ENCODE peak calls at places on chromosomes 5 and 9, in nine cellular contexts. Z is neural crest cell, U is endodermal cell, K is kidney epithelial cell, Q is heart right ventricle, V is astrocyte of the spinal cord, A is choroid plexus epithelial cell, W is stomach, D is mucosa of descending colon. R is an unnamed sample.

GRCh38 chr5:171336486-171337206 is 27.6 kb downstream of the TLX3 start:
- DNase-seq in D (peak), W (peak), A (peak), Z (no peak), Q (no peak), V (peak), K (peak), U (peak), R (peak)

GRCh38 chr9:126223798-126224531 is 102.7 kb upstream of the MVB12B start:
- DNase-seq in Q (no peak), U (no peak), K (no peak), V (no peak), A (no peak), Z (no peak), D (no peak), W (no peak), R (no peak)

GRCh38 chr5:177335701-177336065 is 15.8 kb downstream of the LMAN2 start:
- DNase-seq in V (no peak), W (no peak), D (peak), Z (no peak), K (no peak), U (no peak), A (no peak), Q (no peak), R (no peak)

GRCh38 chr9:38682713-38683112 is 37.2 kb downstream of the FAM240B start:
- DNase-seq in D (no peak), W (no peak), Z (no peak), K (peak), Q (no peak), U (peak), A (peak), V (peak), R (no peak)

GRCh38 chr9:93196095-93197055 is 12.4 kb downstream of the WNK2 start:
- DNase-seq in K (no peak), W (no peak), A (no peak), D (peak), Z (no peak), U (no peak), Q (no peak), V (no peak), R (no peak)

GRCh38 chr5:80466669-80467485 is 21.0 kb upstream of the FAM151B start:
- DNase-seq in Z (no peak), U (no peak), W (no peak), A (peak), Q (no peak), V (peak), K (no peak), D (no peak), R (no peak)

GRCh38 chr5:561408-561807 is 37.2 kb upstream of the SLC9A3 start:
- DNase-seq in D (no peak), U (no peak), K (no peak), A (no peak), Q (no peak), V (no peak), Z (no peak), W (no peak), R (no peak)

GRCh38 chr9:134436926-134437325 is 110.7 kb downstream of the RXRA start:
- DNase-seq in W (no peak), D (no peak), Z (no peak), V (no peak), Q (no peak), A (no peak), U (no peak), K (no peak), R (no peak)

GRCh38 chr5:57346336-57346735 is 136.3 kb downstream of the ACTBL2 start:
- DNase-seq in W (no peak), Z (no peak), Q (no peak), V (no peak), U (no peak), K (no peak), D (no peak), A (peak), R (no peak)

GRCh38 chr9:88593537-88594185 is 58.7 kb downstream of the NXNL2 start:
- DNase-seq in K (no peak), Q (no peak), A (peak), V (peak), U (no peak), W (peak), D (no peak), Z (peak), R (peak)

GRCh38 chr9:81720450-81721086 is 31.2 kb upstream of the TLE1 start:
- DNase-seq in D (no peak), K (no peak), Z (no peak), W (no peak), V (no peak), A (peak), Q (no peak), U (no peak), R (no peak)

GRCh38 chr5:55187370-55187769 is 14.4 kb upstream of the CDC20B start:
- DNase-seq in W (no peak), U (no peak), Q (no peak), A (peak), V (no peak), K (no peak), Z (no peak), D (no peak), R (no peak)

GRCh38 chr5:66769839-66770617 is 173.8 kb downstream of the MAST4 start:
- DNase-seq in Q (no peak), K (no peak), V (peak), U (peak), Z (no peak), A (peak), D (no peak), W (no peak), R (peak)
- TF ChIP-seq CTCF in Q (peak), K (peak), V (peak), U (peak), Z (peak), A (peak), D (no peak), W (no peak), R (no peak)

DNA sequence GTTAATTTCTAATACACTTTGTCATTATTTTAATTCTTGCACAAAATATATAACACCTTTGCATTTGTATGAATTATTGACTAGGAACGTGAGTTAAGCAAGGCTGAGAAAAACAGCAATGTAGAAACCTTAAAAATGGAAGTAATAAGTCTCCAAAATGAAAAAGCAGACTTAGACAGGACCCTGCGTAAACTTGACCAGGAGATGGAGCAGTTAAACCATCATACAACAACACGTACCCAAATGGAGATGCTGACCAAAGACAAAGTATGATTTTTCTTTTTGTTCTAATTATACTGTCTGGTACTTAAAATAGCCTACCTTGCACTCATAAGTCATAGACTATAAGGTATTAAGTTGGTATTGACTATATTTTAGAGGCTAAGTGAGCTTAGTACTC is 34.4 kb downstream of the RAD50 start:
- DNase-seq in A (peak), W (no peak), Z (no peak), K (no peak), Q (no peak), U (no peak), D (no peak), V (peak), R (no peak)
- TF ChIP-seq CTCF in A (peak), W (peak), Z (peak), K (no peak), Q (peak), U (peak), D (no peak), V (peak), R (no peak)

GRCh38 chr5:173330856-173331206 is 2.6 kb upstream of the STC2 start:
- DNase-seq in D (no peak), U (no peak), Q (no peak), A (no peak), W (no peak), V (no peak), Z (no peak), K (no peak), R (no peak)

GRCh38 chr5:173333900-173334685 is 5.9 kb upstream of the STC2 start:
- DNase-seq in U (no peak), D (no peak), Q (no peak), A (peak), W (no peak), V (peak), Z (no peak), K (no peak), R (no peak)

GRCh38 chr5:173330151-173330855 is 2.1 kb upstream of the STC2 start:
- DNase-seq in Z (no peak), W (no peak), Q (no peak), D (no peak), K (no peak), A (no peak), U (peak), V (no peak), R (no peak)

GRCh38 chr5:173331287-173331686 is 3.1 kb upstream of the STC2 start:
- DNase-seq in Q (no peak), U (no peak), A (no peak), Z (no peak), K (no peak), V (no peak), W (no peak), D (no peak), R (no peak)

GRCh38 chr5:173331956-173332479 is 3.8 kb upstream of the STC2 start:
- DNase-seq in V (peak), U (peak), K (peak), D (peak), W (peak), Z (peak), Q (peak), A (peak), R (peak)
- TF ChIP-seq CTCF in V (peak), U (peak), K (peak), D (peak), W (peak), Z (peak), Q (peak), A (peak), R (peak)

DNA sequence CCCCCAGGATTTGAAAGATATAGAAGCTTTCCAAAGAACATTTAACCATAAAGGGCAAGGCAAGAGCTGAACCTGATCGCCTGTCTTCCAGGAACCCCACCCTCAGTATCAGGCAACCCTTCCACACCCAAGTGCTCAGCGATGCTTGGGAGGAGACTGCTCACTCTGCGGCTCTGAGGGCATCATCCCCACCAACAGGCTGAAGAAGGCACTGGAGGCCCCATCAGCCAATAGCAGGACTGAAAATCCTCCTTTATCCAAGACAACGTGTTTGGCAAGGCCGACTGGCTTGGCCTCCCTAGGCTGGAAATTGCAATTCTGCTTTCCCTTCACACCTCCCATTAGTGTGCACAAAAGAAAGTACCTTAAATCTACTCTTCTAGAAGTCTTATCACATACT is 1.4 kb upstream of the PPP2CA start:
- DNase-seq in K (no peak), U (peak), D (peak), Z (no peak), A (peak), V (no peak), W (no peak), Q (no peak), R (peak)
- TF ChIP-seq CTCF in K (no peak), U (peak), D (no peak), Z (peak), A (peak), V (no peak), W (no peak), Q (no peak), R (no peak)

GRCh38 chr9:69604568-69605219 is 67.5 kb downstream of the APBA1 start:
- DNase-seq in D (no peak), A (no peak), V (no peak), Z (no peak), Q (no peak), K (no peak), U (no peak), W (no peak), R (no peak)
- TF ChIP-seq CTCF in D (no peak), A (no peak), V (no peak), Z (no peak), Q (no peak), K (no peak), U (no peak), W (no peak), R (no peak)

GRCh38 chr5:139092741-139093140 is 105.4 kb downstream of the SIL1 start:
- DNase-seq in Q (no peak), Z (no peak), K (no peak), U (no peak), W (no peak), V (no peak), D (no peak), A (no peak), R (no peak)

GRCh38 chr5:139090566-139090965 is 107.6 kb downstream of the SIL1 start:
- DNase-seq in V (no peak), U (no peak), A (no peak), Q (no peak), Z (no peak), W (no peak), K (no peak), D (no peak), R (no peak)

GRCh38 chr5:139088024-139088423 is 110.1 kb downstream of the SIL1 start:
- DNase-seq in D (no peak), Z (no peak), K (no peak), U (no peak), A (peak), W (no peak), Q (no peak), V (peak), R (no peak)

GRCh38 chr5:139094154-139095131 is 103.7 kb downstream of the SIL1 start:
- DNase-seq in U (no peak), W (no peak), A (no peak), Z (no peak), K (no peak), V (no peak), Q (no peak), D (no peak), R (no peak)

GRCh38 chr5:139091439-139092156 is 106.6 kb downstream of the SIL1 start:
- DNase-seq in A (peak), K (no peak), Z (no peak), W (no peak), D (no peak), V (peak), U (no peak), Q (no peak), R (no peak)
- TF ChIP-seq CTCF in A (peak), K (no peak), Z (no peak), W (peak), D (no peak), V (peak), U (peak), Q (peak), R (no peak)